ENCODE peak calls at places on chromosomes 16 and 17, in nine cellular contexts. H, I, Y, D, V, M, P, Q and L are unnamed samples.

GRCh38 chr16:3472878-3473595 is 22.3 kb downstream of the C16orf90 start:
- DNase-seq in H (no peak), I (no peak), Y (no peak), D (peak), V (no peak), M (no peak), P (no peak), Q (no peak), L (no peak)

GRCh38 chr16:668519-669171 is 713 bp downstream of the RHOT2 start:
- DNase-seq in H (no peak), I (no peak), Y (no peak), D (no peak), V (no peak), M (no peak), P (no peak), Q (no peak), L (no peak)

GRCh38 chr17:77281024-77281903 is 140.5 kb downstream of the SEC14L1 start:
- DNase-seq in H (peak), I (peak), Y (peak), D (no peak), V (no peak), M (peak), P (peak), Q (peak), L (peak)

GRCh38 chr16:11791144-11791828 is 5.8 kb downstream of the ZC3H7A start:
- DNase-seq in H (no peak), I (no peak), Y (no peak), D (no peak), V (no peak), M (no peak), P (no peak), Q (no peak), L (no peak)

GRCh38 chr16:50326835-50327465 is 41.8 kb downstream of the BRD7 start:
- DNase-seq in H (no peak), I (peak), Y (peak), D (peak), V (no peak), M (no peak), P (no peak), Q (no peak), L (peak)

GRCh38 chr16:22075043-22075757 is 17.1 kb upstream of the VWA3A start:
- DNase-seq in H (no peak), I (peak), Y (no peak), D (peak), V (no peak), M (no peak), P (no peak), Q (no peak), L (no peak)

GRCh38 chr17:12973496-12974318 is 44.1 kb downstream of the ELAC2 start:
- DNase-seq in H (peak), I (no peak), Y (peak), D (no peak), V (no peak), M (no peak), P (no peak), Q (no peak), L (no peak)

GRCh38 chr17:699350-699749 is 15.3 kb downstream of the VPS53 start:
- DNase-seq in H (no peak), I (no peak), Y (no peak), D (no peak), V (no peak), M (no peak), P (no peak), Q (no peak), L (no peak)

GRCh38 chr17:80999224-81000088 is 7.8 kb downstream of the CHMP6 start:
- DNase-seq in H (no peak), I (no peak), Y (peak), D (no peak), V (no peak), M (no peak), P (no peak), Q (no peak), L (no peak)

GRCh38 chr16:51150894-51151320 is at the start of gene SALL1:
- DNase-seq in H (peak), I (no peak), Y (no peak), D (no peak), V (no peak), M (no peak), P (no peak), Q (no peak), L (no peak)

GRCh38 chr17:2102931-2103398 is 48.1 kb downstream of the HIC1 start:
- DNase-seq in H (no peak), I (peak), Y (no peak), D (peak), V (no peak), M (no peak), P (no peak), Q (no peak), L (no peak)

GRCh38 chr16:76856112-76856511 is 334.9 kb upstream of the MON1B start:
- DNase-seq in H (no peak), I (no peak), Y (no peak), D (no peak), V (no peak), M (no peak), P (no peak), Q (no peak), L (no peak)

GRCh38 chr17:49496183-49496865 is 1.2 kb downstream of the NGFR start:
- DNase-seq in H (peak), I (peak), Y (peak), D (no peak), V (peak), M (peak), P (peak), Q (peak), L (peak)

GRCh38 chr17:49496866-49497146 is 1.7 kb downstream of the NGFR start:
- DNase-seq in H (no peak), I (no peak), Y (no peak), D (no peak), V (no peak), M (no peak), P (no peak), Q (no peak), L (no peak)

GRCh38 chr17:49495842-49496182 is 719 bp downstream of the NGFR start:
- DNase-seq in H (no peak), I (no peak), Y (no peak), D (no peak), V (no peak), M (no peak), P (no peak), Q (no peak), L (no peak)

GRCh38 chr17:49497147-49498036 is 2.3 kb downstream of the NGFR start:
- DNase-seq in H (no peak), I (peak), Y (peak), D (no peak), V (no peak), M (no peak), P (peak), Q (peak), L (no peak)

GRCh38 chr17:49498037-49498615 is 3.0 kb downstream of the NGFR start:
- DNase-seq in H (no peak), I (no peak), Y (peak), D (no peak), V (no peak), M (no peak), P (no peak), Q (no peak), L (no peak)
- TF ChIP-seq CTCF in H (no peak), I (no peak), Y (peak), D (peak), V (peak), M (no peak), P (no peak), Q (peak), L (no peak)

GRCh38 chr16:67922740-67923139 is 8.9 kb downstream of the CTRL start:
- DNase-seq in H (no peak), I (no peak), Y (no peak), D (no peak), V (no peak), M (no peak), P (no peak), Q (no peak), L (no peak)

GRCh38 chr16:67926181-67926742 is 5.4 kb downstream of the CTRL start:
- DNase-seq in H (no peak), I (peak), Y (no peak), D (peak), V (no peak), M (no peak), P (no peak), Q (no peak), L (no peak)

GRCh38 chr16:67922221-67922620 is 9.4 kb downstream of the CTRL start:
- DNase-seq in H (no peak), I (peak), Y (no peak), D (no peak), V (no peak), M (no peak), P (no peak), Q (no peak), L (no peak)

GRCh38 chr16:67924140-67924906 is 7.3 kb downstream of the CTRL start:
- DNase-seq in H (no peak), I (no peak), Y (no peak), D (no peak), V (no peak), M (no peak), P (no peak), Q (no peak), L (no peak)

DNA sequence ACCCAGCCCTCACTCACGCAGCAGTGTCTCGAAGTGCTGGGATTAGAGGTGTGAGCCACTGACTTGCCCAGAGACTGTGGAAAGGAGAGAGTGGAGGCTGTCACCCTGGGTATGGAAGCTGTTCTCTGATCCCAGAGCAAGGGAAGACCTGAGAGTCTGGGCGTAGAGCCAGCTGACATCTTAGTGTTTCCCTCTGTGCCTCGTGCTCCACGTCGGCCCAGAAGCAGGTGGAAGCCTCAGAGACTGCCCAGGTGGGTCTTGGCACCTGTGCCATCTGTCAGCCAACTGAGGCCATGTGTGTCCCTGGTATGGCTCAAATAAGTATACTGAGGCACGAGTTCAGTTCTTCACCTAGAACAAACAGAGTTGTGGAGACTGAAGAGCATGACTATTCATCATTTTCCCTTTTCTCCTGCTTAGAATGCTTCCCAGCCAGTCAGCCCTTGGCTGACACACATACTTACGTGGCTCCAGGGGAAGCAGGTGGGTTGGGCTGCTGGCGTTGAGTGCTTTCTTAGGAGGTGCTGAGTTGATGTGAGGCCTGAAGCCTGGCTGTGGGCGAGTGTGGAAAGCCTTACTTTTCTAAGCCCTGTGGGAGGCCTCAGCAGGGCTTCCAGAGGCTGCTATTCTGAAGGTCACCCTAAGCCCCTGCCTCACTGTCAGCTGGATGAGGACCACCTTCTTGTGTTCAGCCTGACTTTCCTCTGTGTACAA is 8.1 kb downstream of the CTRL start:
- DNase-seq in H (no peak), I (no peak), Y (no peak), D (no peak), V (no peak), M (no peak), P (no peak), Q (no peak), L (no peak)
- TF ChIP-seq CTCF in H (no peak), I (no peak), Y (no peak), D (no peak), V (no peak), M (no peak), P (no peak), Q (no peak), L (no peak)

GRCh38 chr16:17078950-17079631 is 391.7 kb downstream of the XYLT1 start:
- DNase-seq in H (no peak), I (no peak), Y (no peak), D (no peak), V (no peak), M (no peak), P (no peak), Q (no peak), L (no peak)
- TF ChIP-seq CTCF in H (no peak), I (no peak), Y (peak), D (no peak), V (peak), M (no peak), P (no peak), Q (no peak), L (no peak)

DNA sequence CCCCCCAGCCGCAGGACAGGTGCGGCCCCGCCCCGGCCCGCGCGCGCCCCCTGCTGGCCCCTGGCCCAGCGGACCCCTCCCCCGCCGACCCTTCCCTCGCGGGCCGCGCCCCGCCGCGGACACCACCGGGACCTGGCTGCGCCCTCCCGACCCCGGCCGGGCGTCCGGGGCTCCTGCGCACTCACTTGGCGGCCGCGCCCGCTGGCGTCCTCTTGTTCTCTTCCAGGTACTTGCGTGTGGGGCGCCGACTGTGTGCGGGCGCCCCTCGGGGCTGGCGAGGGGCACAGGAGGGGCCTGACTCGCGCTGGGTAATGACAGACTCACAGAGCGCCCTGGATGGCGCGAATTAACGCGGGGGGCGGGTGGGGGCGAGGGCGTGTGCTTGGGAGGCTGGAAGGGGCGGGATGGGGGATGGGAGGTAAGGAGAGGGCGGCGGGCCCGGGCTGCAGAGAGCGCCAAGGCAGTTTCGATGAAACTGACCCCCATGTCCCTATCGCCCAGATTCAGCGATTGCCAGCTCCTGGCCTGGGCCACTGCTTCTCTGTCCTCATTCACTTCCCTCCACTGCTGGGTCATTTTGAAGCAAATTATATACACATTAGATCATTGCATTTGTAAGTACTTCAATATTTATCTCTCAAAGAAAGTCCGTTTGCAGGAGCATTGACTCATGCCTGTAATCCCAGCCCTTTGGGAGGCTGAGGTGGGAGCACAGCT is 445 bp upstream of the DBNDD1 start:
- DNase-seq in H (peak), I (peak), Y (peak), D (peak), V (no peak), M (peak), P (peak), Q (peak), L (peak)
- TF ChIP-seq CTCF in H (peak), I (peak), Y (peak), D (no peak), V (peak), M (no peak), P (no peak), Q (peak), L (peak)

GRCh38 chr17:73478768-73479424 is 165.3 kb downstream of the SDK2 start:
- DNase-seq in H (no peak), I (no peak), Y (peak), D (no peak), V (no peak), M (no peak), P (no peak), Q (no peak), L (no peak)
- TF ChIP-seq CTCF in H (no peak), I (no peak), Y (peak), D (no peak), V (no peak), M (peak), P (no peak), Q (peak), L (peak)

GRCh38 chr17:64707077-64707591 is 45.0 kb upstream of the SMURF2 start:
- DNase-seq in H (peak), I (peak), Y (peak), D (peak), V (no peak), M (no peak), P (peak), Q (no peak), L (no peak)

GRCh38 chr17:64706224-64707076 is 44.3 kb upstream of the SMURF2 start:
- DNase-seq in H (no peak), I (no peak), Y (no peak), D (no peak), V (no peak), M (no peak), P (no peak), Q (no peak), L (no peak)

GRCh38 chr17:64709481-64709880 is 47.4 kb upstream of the SMURF2 start:
- DNase-seq in H (no peak), I (no peak), Y (no peak), D (no peak), V (no peak), M (no peak), P (no peak), Q (no peak), L (no peak)
- TF ChIP-seq CTCF in H (no peak), I (no peak), Y (no peak), D (no peak), V (no peak), M (no peak), P (no peak), Q (no peak), L (no peak)

GRCh38 chr17:79478051-79478461 is 132.8 kb downstream of the RBFOX3 start:
- DNase-seq in H (no peak), I (no peak), Y (no peak), D (no peak), V (no peak), M (no peak), P (no peak), Q (no peak), L (no peak)

GRCh38 chr17:79478841-79479240 is 132.0 kb downstream of the RBFOX3 start:
- DNase-seq in H (no peak), I (no peak), Y (no peak), D (no peak), V (no peak), M (no peak), P (no peak), Q (no peak), L (no peak)

GRCh38 chr17:79483122-79483521 is 127.7 kb downstream of the RBFOX3 start:
- DNase-seq in H (no peak), I (no peak), Y (peak), D (no peak), V (no peak), M (no peak), P (no peak), Q (no peak), L (no peak)

GRCh38 chr17:79482719-79483118 is 128.1 kb downstream of the RBFOX3 start:
- DNase-seq in H (no peak), I (no peak), Y (peak), D (no peak), V (no peak), M (no peak), P (no peak), Q (no peak), L (no peak)

DNA sequence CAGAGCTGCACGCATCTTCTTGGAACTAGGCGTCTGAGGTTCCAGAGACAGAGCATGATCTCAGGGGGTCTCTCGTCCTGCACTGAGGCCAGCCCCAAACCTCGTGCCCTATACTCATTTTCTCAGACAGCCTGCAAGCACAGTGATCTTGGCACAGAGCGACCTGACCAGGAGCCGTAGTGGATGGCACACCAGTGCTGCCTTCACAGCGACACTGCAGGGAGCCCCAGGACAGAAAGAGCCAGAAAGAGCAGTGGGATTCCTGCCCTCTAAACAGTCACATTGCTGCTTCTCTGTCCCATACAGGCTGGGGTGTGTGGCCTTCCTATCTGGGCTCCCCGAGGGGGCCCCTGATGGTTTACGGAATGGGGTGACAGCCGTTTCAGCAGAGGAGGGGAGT is 131.0 kb downstream of the RBFOX3 start:
- DNase-seq in H (no peak), I (no peak), Y (no peak), D (no peak), V (no peak), M (no peak), P (no peak), Q (no peak), L (no peak)
- TF ChIP-seq CTCF in H (no peak), I (no peak), Y (no peak), D (no peak), V (no peak), M (no peak), P (no peak), Q (no peak), L (no peak)

GRCh38 chr16:24499193-24499814 is 40.1 kb upstream of the RBBP6 start:
- DNase-seq in H (no peak), I (peak), Y (peak), D (peak), V (no peak), M (no peak), P (no peak), Q (peak), L (peak)
- TF ChIP-seq CTCF in H (no peak), I (peak), Y (peak), D (peak), V (peak), M (peak), P (no peak), Q (peak), L (peak)